ENCODE peak calls at places on chromosomes 2 and 18, in nine cellular contexts. D is pancreas, M is kidney, E is cardiac fibroblast, P is AG09309, N is neural progenitor cell, L is endothelial cell of umbilical vein, C is A673, S is dorsolateral prefrontal cortex. J is an unnamed sample.

GRCh38 chr2:37870829-37871228 is 54.3 kb upstream of the RMDN2 start:
- DNase-seq in D (no peak), M (no peak), E (peak), P (no peak), N (no peak), L (peak), C (no peak), S (no peak), J (no peak)

GRCh38 chr2:188443207-188443606 is 151.5 kb downstream of the GULP1 start:
- DNase-seq in D (no peak), M (no peak), E (no peak), P (no peak), N (no peak), L (no peak), C (no peak), S (no peak), J (peak)

GRCh38 chr18:59563386-59563785 is 133.8 kb downstream of the CCBE1 start:
- DNase-seq in D (no peak), M (no peak), E (no peak), P (no peak), N (no peak), L (no peak), C (no peak), S (no peak), J (no peak)

GRCh38 chr2:85852979-85853498 is 35.8 kb downstream of the ST3GAL5 start:
- DNase-seq in D (no peak), M (peak), E (no peak), P (no peak), N (no peak), L (no peak), C (no peak), S (peak), J (no peak)

GRCh38 chr2:156182132-156182531 is 150.4 kb downstream of the NR4A2 start:
- DNase-seq in D (no peak), M (no peak), E (no peak), P (no peak), N (no peak), L (no peak), C (no peak), S (no peak), J (no peak)

GRCh38 chr2:1307670-1308069 is 105.6 kb upstream of the TPO start:
- DNase-seq in D (no peak), M (peak), E (no peak), P (no peak), N (no peak), L (no peak), C (no peak), S (no peak), J (no peak)

GRCh38 chr2:202950592-202950991 is 38.5 kb downstream of the CARF start:
- DNase-seq in D (no peak), M (no peak), E (peak), P (no peak), N (no peak), L (no peak), C (no peak), S (no peak), J (no peak)

GRCh38 chr2:226211439-226211838 is 588.2 kb downstream of the IRS1 start:
- DNase-seq in D (no peak), M (no peak), E (peak), P (peak), N (no peak), L (peak), C (peak), S (no peak), J (peak)

GRCh38 chr18:46915800-46916550 is 1.3 kb downstream of the PIAS2 start:
- DNase-seq in D (no peak), M (no peak), E (no peak), P (no peak), N (no peak), L (no peak), C (no peak), S (no peak), J (no peak)

GRCh38 chr2:157443795-157444642 is at the start of gene CYTIP:
- DNase-seq in D (no peak), M (no peak), E (no peak), P (no peak), N (no peak), L (no peak), C (no peak), S (no peak), J (no peak)

GRCh38 chr18:3048121-3048520 is 35.2 kb upstream of the LPIN2 start:
- DNase-seq in D (no peak), M (no peak), E (no peak), P (no peak), N (no peak), L (no peak), C (no peak), S (no peak), J (no peak)

GRCh38 chr18:48902023-48902855 is 48.5 kb downstream of the SMAD7 start:
- DNase-seq in D (peak), M (peak), E (peak), P (peak), N (no peak), L (peak), C (peak), S (peak), J (peak)

GRCh38 chr2:229634574-229635185 is 79.7 kb downstream of the DNER start:
- DNase-seq in D (no peak), M (no peak), E (no peak), P (no peak), N (peak), L (no peak), C (no peak), S (peak), J (no peak)

GRCh38 chr18:59621027-59621426 is 76.2 kb downstream of the CCBE1 start:
- DNase-seq in D (no peak), M (no peak), E (peak), P (no peak), N (no peak), L (no peak), C (no peak), S (no peak), J (no peak)

GRCh38 chr2:71358931-71359671 is 27.5 kb downstream of the ZNF638 start:
- DNase-seq in D (no peak), M (no peak), E (peak), P (peak), N (no peak), L (no peak), C (no peak), S (peak), J (no peak)

GRCh38 chr2:191043438-191043837 is 29.5 kb upstream of the STAT1 start:
- DNase-seq in D (no peak), M (no peak), E (no peak), P (no peak), N (no peak), L (no peak), C (no peak), S (no peak), J (no peak)

GRCh38 chr2:226561962-226562361 is 237.7 kb downstream of the IRS1 start:
- DNase-seq in D (no peak), M (no peak), E (no peak), P (no peak), N (no peak), L (no peak), C (no peak), S (no peak), J (no peak)

GRCh38 chr2:96117701-96118588 is 1.6 kb upstream of the ADRA2B start:
- DNase-seq in D (peak), M (peak), E (no peak), P (no peak), N (peak), L (no peak), C (no peak), S (no peak), J (no peak)

GRCh38 chr2:20224716-20225293 is at the start of gene SDC1:
- DNase-seq in D (peak), M (peak), E (peak), P (peak), N (peak), L (peak), C (no peak), S (no peak), J (no peak)

GRCh38 chr18:11512096-11513030 is 97.0 kb upstream of the SLC35G4 start:
- DNase-seq in D (no peak), M (no peak), E (peak), P (no peak), N (peak), L (no peak), C (no peak), S (no peak), J (no peak)

GRCh38 chr18:54215069-54215468 is 9.4 kb downstream of the MBD2 start:
- DNase-seq in D (no peak), M (no peak), E (peak), P (no peak), N (no peak), L (no peak), C (no peak), S (no peak), J (no peak)

GRCh38 chr2:182186132-182186735 is 200.6 kb downstream of the PPP1R1C start:
- DNase-seq in D (no peak), M (no peak), E (peak), P (no peak), N (peak), L (peak), C (peak), S (no peak), J (peak)

GRCh38 chr18:68972176-68972575 is 174.3 kb downstream of the CCDC102B start:
- DNase-seq in D (no peak), M (no peak), E (peak), P (no peak), N (no peak), L (no peak), C (no peak), S (no peak), J (no peak)

GRCh38 chr2:53768233-53768542 is 584 bp downstream of the CHAC2 start:
- DNase-seq in D (no peak), M (no peak), E (peak), P (no peak), N (peak), L (no peak), C (peak), S (no peak), J (no peak)

GRCh38 chr2:40043191-40043590 is 264.1 kb upstream of the THUMPD2 start:
- DNase-seq in D (no peak), M (no peak), E (peak), P (no peak), N (no peak), L (no peak), C (no peak), S (no peak), J (no peak)

GRCh38 chr2:144456680-144457079 is 63.2 kb downstream of the ZEB2 start:
- DNase-seq in D (no peak), M (no peak), E (peak), P (peak), N (no peak), L (peak), C (peak), S (no peak), J (peak)

GRCh38 chr18:65093341-65093740 is 657.5 kb upstream of the CDH7 start:
- DNase-seq in D (no peak), M (no peak), E (no peak), P (no peak), N (peak), L (no peak), C (no peak), S (no peak), J (no peak)

GRCh38 chr2:136216073-136216472 is 98.1 kb upstream of the CXCR4 start:
- DNase-seq in D (no peak), M (no peak), E (no peak), P (no peak), N (no peak), L (no peak), C (no peak), S (no peak), J (no peak)

GRCh38 chr2:15561574-15562344 is 625 bp upstream of the NBAS start:
- DNase-seq in D (no peak), M (no peak), E (peak), P (no peak), N (peak), L (peak), C (peak), S (peak), J (no peak)

GRCh38 chr2:234839285-234839684 is 112.5 kb upstream of the SH3BP4 start:
- DNase-seq in D (no peak), M (no peak), E (no peak), P (no peak), N (no peak), L (no peak), C (no peak), S (no peak), J (no peak)

GRCh38 chr18:61651880-61652268 is 240.9 kb downstream of the RNF152 start:
- DNase-seq in D (no peak), M (no peak), E (no peak), P (no peak), N (no peak), L (no peak), C (no peak), S (no peak), J (no peak)

GRCh38 chr2:232398293-232399034 is 8.2 kb upstream of the ALPG start:
- DNase-seq in D (no peak), M (no peak), E (no peak), P (no peak), N (no peak), L (no peak), C (no peak), S (no peak), J (no peak)

GRCh38 chr2:121810959-121811853 is 55.8 kb downstream of the TSN start:
- DNase-seq in D (peak), M (no peak), E (peak), P (peak), N (peak), L (peak), C (peak), S (peak), J (peak)

GRCh38 chr2:29723255-29724001 is 198.0 kb downstream of the ALK start:
- DNase-seq in D (no peak), M (no peak), E (no peak), P (no peak), N (no peak), L (no peak), C (no peak), S (no peak), J (no peak)

GRCh38 chr2:20141056-20141762 is 83.7 kb downstream of the SDC1 start:
- DNase-seq in D (no peak), M (peak), E (peak), P (peak), N (no peak), L (peak), C (no peak), S (no peak), J (peak)

GRCh38 chr2:203683932-203684556 is 22.4 kb upstream of the CD28 start:
- DNase-seq in D (no peak), M (no peak), E (peak), P (peak), N (no peak), L (peak), C (no peak), S (no peak), J (peak)

GRCh38 chr2:31270136-31270535 is 36.2 kb downstream of the EHD3 start:
- DNase-seq in D (no peak), M (no peak), E (no peak), P (peak), N (no peak), L (no peak), C (no peak), S (no peak), J (peak)

GRCh38 chr18:5894215-5894612 is 1.1 kb downstream of the TMEM200C start:
- DNase-seq in D (no peak), M (no peak), E (no peak), P (no peak), N (no peak), L (no peak), C (no peak), S (no peak), J (no peak)

GRCh38 chr18:5892772-5893431 is 2.4 kb downstream of the TMEM200C start:
- DNase-seq in D (no peak), M (no peak), E (no peak), P (no peak), N (no peak), L (no peak), C (no peak), S (no peak), J (no peak)

GRCh38 chr18:5891361-5892215 is 3.7 kb downstream of the TMEM200C start:
- DNase-seq in D (peak), M (peak), E (no peak), P (no peak), N (no peak), L (no peak), C (no peak), S (peak), J (no peak)

GRCh38 chr18:5890261-5890605 is 5.1 kb downstream of the TMEM200C start:
- DNase-seq in D (no peak), M (peak), E (no peak), P (no peak), N (no peak), L (no peak), C (no peak), S (peak), J (no peak)

DNA sequence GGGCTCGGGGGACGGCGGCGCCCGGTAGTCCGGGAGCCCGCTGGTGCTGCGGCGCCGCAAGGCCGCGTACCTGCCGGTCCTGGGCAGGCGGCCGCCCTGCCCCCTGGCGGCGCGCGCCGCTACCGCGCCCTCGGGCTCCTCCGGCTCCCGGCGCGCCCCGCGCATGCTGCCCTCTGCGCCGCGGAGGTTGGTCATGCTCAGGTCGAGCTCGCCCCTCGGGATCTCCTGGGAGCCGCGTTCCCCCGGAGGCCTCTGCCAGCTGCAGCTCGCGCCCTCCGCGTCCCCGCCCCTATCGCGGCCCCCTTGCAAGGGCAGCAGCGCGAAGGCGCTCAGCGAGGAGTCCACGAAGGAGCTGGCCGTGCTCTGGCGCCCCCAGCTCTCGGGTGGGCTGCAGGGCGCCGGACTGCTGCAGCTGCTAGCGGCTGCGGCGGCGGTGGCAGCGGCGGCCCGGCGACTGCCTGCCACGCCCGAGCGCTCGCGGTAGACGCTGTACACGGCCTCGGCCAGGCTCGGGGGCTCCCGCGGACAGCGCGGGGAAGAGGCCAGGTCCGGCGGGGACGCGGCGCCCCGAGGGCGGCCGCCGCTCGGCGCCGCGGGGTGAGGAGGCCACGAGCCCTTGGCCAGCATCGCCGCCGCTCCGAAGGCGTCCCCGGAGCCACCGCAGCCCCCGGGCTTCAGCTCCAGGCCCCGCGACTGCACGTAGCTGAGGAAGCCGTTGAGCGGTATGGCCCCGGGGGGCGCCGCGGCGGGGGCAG is 4.5 kb downstream of the TMEM200C start:
- DNase-seq in D (peak), M (peak), E (peak), P (no peak), N (peak), L (peak), C (no peak), S (no peak), J (no peak)
- H3K4me3 ChIP-seq in D (peak), M (no peak), E (no peak), P (no peak), N (peak), L (peak), C (no peak), S (peak), J (peak)

GRCh38 chr2:206263959-206264603 is 10.4 kb upstream of the ZDBF2 start:
- DNase-seq in D (no peak), M (no peak), E (no peak), P (no peak), N (no peak), L (no peak), C (no peak), S (no peak), J (no peak)
- TF ChIP-seq CTCF in D (no peak), M (no peak), E (no peak), P (no peak), N (no peak), L (no peak), C (no peak), S (no peak), J (no peak)

DNA sequence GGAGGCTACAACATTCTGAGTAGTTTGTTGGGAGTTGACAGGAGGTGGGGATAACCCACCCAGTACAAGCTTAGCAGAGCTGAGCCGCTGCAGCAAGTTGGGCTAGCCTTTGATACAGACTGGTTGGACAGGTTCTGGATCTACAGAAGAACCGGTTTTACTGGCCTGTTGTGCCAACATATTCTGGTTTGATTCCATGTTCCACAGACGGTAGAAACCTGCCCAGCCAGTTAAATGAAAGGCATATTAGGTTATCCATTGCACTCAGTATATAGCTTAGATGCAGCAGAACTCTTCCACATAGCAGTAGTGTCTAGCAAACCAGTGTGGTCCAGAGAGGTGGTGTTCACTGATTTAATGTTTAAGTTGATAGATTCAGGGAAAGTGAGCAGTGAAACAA is 19.3 kb upstream of the RBBP8 start:
- DNase-seq in D (peak), M (peak), E (no peak), P (no peak), N (no peak), L (no peak), C (no peak), S (no peak), J (no peak)
- H3K4me3 ChIP-seq in D (peak), M (peak), E (no peak), P (no peak), N (no peak), L (no peak), C (no peak), S (no peak), J (no peak)

DNA sequence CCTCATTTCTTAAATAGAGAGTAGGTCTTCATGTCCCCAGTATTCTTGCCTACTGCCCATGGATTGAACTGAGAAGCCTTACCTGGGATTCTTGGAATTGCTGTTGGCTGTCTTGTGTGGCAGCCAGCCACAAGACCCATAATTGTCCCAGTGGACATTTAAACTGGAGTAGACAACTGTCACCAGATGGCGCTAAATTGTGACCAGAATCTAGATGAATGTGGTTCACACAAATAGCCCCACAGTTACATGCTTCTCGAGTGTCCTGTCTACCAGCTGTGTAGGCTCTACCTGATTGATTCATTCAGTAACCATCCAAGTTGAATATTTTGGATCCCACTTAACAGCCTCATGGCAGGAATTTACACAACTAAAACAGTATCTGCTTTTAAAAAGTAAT is 73.2 kb downstream of the MAP4K4 start:
- DNase-seq in D (no peak), M (no peak), E (peak), P (no peak), N (peak), L (peak), C (peak), S (no peak), J (no peak)
- TF ChIP-seq CTCF in D (no peak), M (peak), E (peak), P (peak), N (peak), L (no peak), C (peak), S (peak), J (peak)

DNA sequence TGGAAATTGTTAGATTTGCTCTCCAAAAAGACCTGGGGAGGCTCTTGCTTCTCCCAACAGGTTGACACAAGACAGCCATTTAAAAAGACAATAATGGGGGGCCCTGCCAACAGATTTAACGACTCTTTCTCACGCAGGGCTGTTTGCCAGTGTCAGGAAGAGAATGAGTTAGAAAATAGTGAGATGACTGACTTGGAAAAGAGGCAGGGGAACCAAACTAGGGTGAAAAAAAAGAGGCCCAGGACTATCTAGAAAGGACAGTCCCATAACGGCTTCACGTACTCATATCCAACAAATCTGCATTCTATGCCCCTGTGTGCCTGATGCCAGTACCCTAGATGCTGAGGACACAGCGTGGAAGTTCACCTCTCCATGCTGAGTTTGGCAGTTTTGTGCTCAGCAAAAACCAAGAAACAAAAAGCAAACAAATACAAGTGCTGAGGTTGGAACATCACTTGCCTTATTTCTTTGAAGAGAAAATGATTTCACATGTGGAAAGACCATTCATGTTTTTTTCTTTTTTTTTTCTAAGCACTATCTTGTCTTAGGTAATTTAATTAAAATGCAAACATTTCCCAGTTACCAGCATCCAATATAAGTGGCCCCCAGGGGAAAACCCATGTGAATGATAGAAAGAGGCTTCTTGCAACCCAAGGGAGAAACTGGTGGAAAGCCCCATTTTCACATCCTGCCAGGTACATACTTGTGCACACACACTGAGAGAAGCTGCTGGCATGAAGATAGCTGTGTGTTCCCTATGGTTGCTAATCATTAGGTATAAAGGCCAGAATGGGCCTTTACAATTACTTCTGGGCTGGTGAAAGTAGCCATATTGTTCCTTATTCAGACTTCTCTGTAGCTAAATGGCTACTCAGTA is 10.6 kb upstream of the WIPF1 start:
- DNase-seq in D (no peak), M (no peak), E (no peak), P (no peak), N (no peak), L (no peak), C (no peak), S (no peak), J (no peak)
- H3K4me3 ChIP-seq in D (no peak), M (no peak), E (no peak), P (no peak), N (no peak), L (no peak), C (no peak), S (no peak), J (no peak)

J was measured in astrocyte of the cerebellum.